ENCODE peak calls at places on chromosomes 1 and 21, in five cellular contexts. One of them, this sample, is unnamed.

GRCh38 chr1:214438530-214438929 is 112.9 kb downstream of the PTPN14 start:
- ATAC-seq in activated naive CD8-positive, alpha-beta T cell treated with anti-CD3 and anti-CD28 coated beads, Interleukin-2, amount 50 U/mL, for 24 hours: no peak
- ATAC-seq in T-cell: no peak
- ATAC-seq in psoas muscle: peak
- ATAC-seq in activated CD8-positive, alpha-beta T cell treated with anti-CD3 and anti-CD28 coated beads, Interleukin-2, amount 10 ng/mL, durations not matched to agents 7 days and 5 days: no peak
- ATAC-seq in this sample: no peak

GRCh38 chr1:226432586-226433360 is 24.9 kb upstream of the PARP1 start:
- ATAC-seq in psoas muscle: no peak
- ATAC-seq in activated CD8-positive, alpha-beta T cell treated with anti-CD3 and anti-CD28 coated beads, Interleukin-2, amount 10 ng/mL, durations not matched to agents 7 days and 5 days: no peak
- ATAC-seq in activated naive CD8-positive, alpha-beta T cell treated with anti-CD3 and anti-CD28 coated beads, Interleukin-2, amount 50 U/mL, for 24 hours: no peak
- ATAC-seq in T-cell: no peak
- ATAC-seq in this sample: no peak

GRCh38 chr1:171999756-172000155 is 158.5 kb downstream of the DNM3 start:
- ATAC-seq in activated CD8-positive, alpha-beta T cell treated with anti-CD3 and anti-CD28 coated beads, Interleukin-2, amount 10 ng/mL, durations not matched to agents 7 days and 5 days: no peak
- ATAC-seq in activated naive CD8-positive, alpha-beta T cell treated with anti-CD3 and anti-CD28 coated beads, Interleukin-2, amount 50 U/mL, for 24 hours: no peak
- ATAC-seq in psoas muscle: no peak
- ATAC-seq in T-cell: no peak
- ATAC-seq in this sample: no peak

GRCh38 chr1:198850196-198850595 is 211.4 kb downstream of the PTPRC start:
- ATAC-seq in activated CD8-positive, alpha-beta T cell treated with anti-CD3 and anti-CD28 coated beads, Interleukin-2, amount 10 ng/mL, durations not matched to agents 7 days and 5 days: no peak
- ATAC-seq in psoas muscle: no peak
- ATAC-seq in T-cell: no peak
- ATAC-seq in activated naive CD8-positive, alpha-beta T cell treated with anti-CD3 and anti-CD28 coated beads, Interleukin-2, amount 50 U/mL, for 24 hours: no peak
- ATAC-seq in this sample: no peak

GRCh38 chr1:225572422-225572821 is 80.5 kb downstream of the ENAH start:
- ATAC-seq in psoas muscle: peak
- ATAC-seq in activated naive CD8-positive, alpha-beta T cell treated with anti-CD3 and anti-CD28 coated beads, Interleukin-2, amount 50 U/mL, for 24 hours: no peak
- ATAC-seq in activated CD8-positive, alpha-beta T cell treated with anti-CD3 and anti-CD28 coated beads, Interleukin-2, amount 10 ng/mL, durations not matched to agents 7 days and 5 days: no peak
- ATAC-seq in T-cell: no peak
- ATAC-seq in this sample: no peak

GRCh38 chr1:210582186-210582981 is 253.7 kb downstream of the HHAT start:
- ATAC-seq in psoas muscle: no peak
- ATAC-seq in T-cell: no peak
- ATAC-seq in activated naive CD8-positive, alpha-beta T cell treated with anti-CD3 and anti-CD28 coated beads, Interleukin-2, amount 50 U/mL, for 24 hours: no peak
- ATAC-seq in activated CD8-positive, alpha-beta T cell treated with anti-CD3 and anti-CD28 coated beads, Interleukin-2, amount 10 ng/mL, durations not matched to agents 7 days and 5 days: peak
- ATAC-seq in this sample: peak

GRCh38 chr1:242523282-242523967 is 1.1 kb downstream of the PLD5 start:
- ATAC-seq in psoas muscle: no peak
- ATAC-seq in activated naive CD8-positive, alpha-beta T cell treated with anti-CD3 and anti-CD28 coated beads, Interleukin-2, amount 50 U/mL, for 24 hours: no peak
- ATAC-seq in activated CD8-positive, alpha-beta T cell treated with anti-CD3 and anti-CD28 coated beads, Interleukin-2, amount 10 ng/mL, durations not matched to agents 7 days and 5 days: no peak
- ATAC-seq in T-cell: no peak
- ATAC-seq in this sample: peak

GRCh38 chr21:44377201-44377921 is 23.9 kb downstream of the TRPM2 start:
- ATAC-seq in T-cell: no peak
- ATAC-seq in activated naive CD8-positive, alpha-beta T cell treated with anti-CD3 and anti-CD28 coated beads, Interleukin-2, amount 50 U/mL, for 24 hours: no peak
- ATAC-seq in activated CD8-positive, alpha-beta T cell treated with anti-CD3 and anti-CD28 coated beads, Interleukin-2, amount 10 ng/mL, durations not matched to agents 7 days and 5 days: no peak
- ATAC-seq in psoas muscle: no peak
- ATAC-seq in this sample: no peak

GRCh38 chr1:125087247-125087646 is 3902.5 kb downstream of the SRGAP2C start:
- ATAC-seq in T-cell: no peak
- ATAC-seq in activated CD8-positive, alpha-beta T cell treated with anti-CD3 and anti-CD28 coated beads, Interleukin-2, amount 10 ng/mL, durations not matched to agents 7 days and 5 days: no peak
- ATAC-seq in activated naive CD8-positive, alpha-beta T cell treated with anti-CD3 and anti-CD28 coated beads, Interleukin-2, amount 50 U/mL, for 24 hours: no peak
- ATAC-seq in psoas muscle: no peak
- ATAC-seq in this sample: no peak

GRCh38 chr1:65456481-65456880 is 36.0 kb downstream of the LEPR start:
- ATAC-seq in activated CD8-positive, alpha-beta T cell treated with anti-CD3 and anti-CD28 coated beads, Interleukin-2, amount 10 ng/mL, durations not matched to agents 7 days and 5 days: no peak
- ATAC-seq in psoas muscle: no peak
- ATAC-seq in activated naive CD8-positive, alpha-beta T cell treated with anti-CD3 and anti-CD28 coated beads, Interleukin-2, amount 50 U/mL, for 24 hours: no peak
- ATAC-seq in T-cell: no peak
- ATAC-seq in this sample: no peak

GRCh38 chr1:150272379-150272840 is at the start of gene C1orf54:
- ATAC-seq in T-cell: no peak
- ATAC-seq in activated naive CD8-positive, alpha-beta T cell treated with anti-CD3 and anti-CD28 coated beads, Interleukin-2, amount 50 U/mL, for 24 hours: no peak
- ATAC-seq in psoas muscle: no peak
- ATAC-seq in activated CD8-positive, alpha-beta T cell treated with anti-CD3 and anti-CD28 coated beads, Interleukin-2, amount 10 ng/mL, durations not matched to agents 7 days and 5 days: no peak
- ATAC-seq in this sample: no peak

GRCh38 chr1:153963850-153964331 is 554 bp upstream of the SLC39A1 start:
- ATAC-seq in activated CD8-positive, alpha-beta T cell treated with anti-CD3 and anti-CD28 coated beads, Interleukin-2, amount 10 ng/mL, durations not matched to agents 7 days and 5 days: no peak
- ATAC-seq in activated naive CD8-positive, alpha-beta T cell treated with anti-CD3 and anti-CD28 coated beads, Interleukin-2, amount 50 U/mL, for 24 hours: no peak
- ATAC-seq in T-cell: no peak
- ATAC-seq in psoas muscle: no peak
- ATAC-seq in this sample: peak

GRCh38 chr1:180098242-180098995 is 56.2 kb upstream of the QSOX1 start:
- ATAC-seq in T-cell: no peak
- ATAC-seq in activated naive CD8-positive, alpha-beta T cell treated with anti-CD3 and anti-CD28 coated beads, Interleukin-2, amount 50 U/mL, for 24 hours: no peak
- ATAC-seq in psoas muscle: no peak
- ATAC-seq in activated CD8-positive, alpha-beta T cell treated with anti-CD3 and anti-CD28 coated beads, Interleukin-2, amount 10 ng/mL, durations not matched to agents 7 days and 5 days: no peak
- ATAC-seq in this sample: no peak

GRCh38 chr1:156356875-156357534 is 12.0 kb upstream of the RHBG start:
- ATAC-seq in T-cell: peak
- ATAC-seq in activated naive CD8-positive, alpha-beta T cell treated with anti-CD3 and anti-CD28 coated beads, Interleukin-2, amount 50 U/mL, for 24 hours: peak
- ATAC-seq in activated CD8-positive, alpha-beta T cell treated with anti-CD3 and anti-CD28 coated beads, Interleukin-2, amount 10 ng/mL, durations not matched to agents 7 days and 5 days: peak
- ATAC-seq in psoas muscle: no peak
- ATAC-seq in this sample: peak

GRCh38 chr21:44295163-44295601 is 4.7 kb upstream of the PFKL start:
- ATAC-seq in psoas muscle: no peak
- ATAC-seq in activated naive CD8-positive, alpha-beta T cell treated with anti-CD3 and anti-CD28 coated beads, Interleukin-2, amount 50 U/mL, for 24 hours: no peak
- ATAC-seq in T-cell: no peak
- ATAC-seq in activated CD8-positive, alpha-beta T cell treated with anti-CD3 and anti-CD28 coated beads, Interleukin-2, amount 10 ng/mL, durations not matched to agents 7 days and 5 days: no peak
- ATAC-seq in this sample: no peak

This sample was measured in stimulated activated memory B cell treated with anti-CD40 and anti-IgM and Interleukin-4, amounts not matched to agents 10 μg/mL and 1 μg/mL and 100 μg/mL, for 72 hours.